ENCODE peak calls at places on chromosomes 7 and 10, in six cellular contexts. E is WTC11, V is psoas muscle, G is adrenal gland, F is B cell, L is HCT116. D is an unnamed sample.

GRCh38 chr10:48468130-48468790 is 136.6 kb downstream of the ARHGAP22 start:
- DNase-seq in G (no peak), F (no peak), E (no peak), L (no peak), V (no peak), D (no peak)

GRCh38 chr7:152459724-152460251 is 24.0 kb upstream of the KMT2C start:
- DNase-seq in V (no peak), F (peak; percentile 65), G (peak; percentile 62), L (no peak), E (no peak), D (no peak)

GRCh38 chr7:3558410-3558809 is 257.4 kb downstream of the SDK1 start:
- DNase-seq in V (no peak), G (no peak), F (no peak), E (no peak), L (no peak), D (no peak)

GRCh38 chr10:71596759-71597158 is 122.8 kb downstream of the C10orf105 start:
- DNase-seq in V (no peak), G (peak; percentile 32), E (no peak), F (no peak), L (no peak), D (no peak)

GRCh38 chr7:110877086-110877485 is 213.8 kb upstream of the LRRN3 start:
- DNase-seq in G (no peak), L (no peak), F (no peak), E (no peak), V (no peak), D (no peak)

GRCh38 chr7:19754521-19755116 is 18.8 kb downstream of the TMEM196 start:
- DNase-seq in G (no peak), V (no peak), F (no peak), E (no peak), L (peak; percentile 51), D (no peak)

GRCh38 chr10:19730071-19730470 is 86.2 kb upstream of the PLXDC2 start:
- DNase-seq in E (no peak), V (no peak), L (no peak), G (no peak), F (no peak), D (no peak)

GRCh38 chr7:92988051-92988450 is 129.7 kb downstream of the SAMD9 start:
- DNase-seq in L (peak; percentile 19), F (no peak), V (no peak), G (no peak), E (no peak), D (no peak)

GRCh38 chr10:132350946-132351345 is 19.0 kb downstream of the LRRC27 start:
- DNase-seq in G (no peak), L (no peak), F (no peak), E (no peak), V (no peak), D (no peak)

GRCh38 chr7:74038194-74038961 is 10.4 kb downstream of the ELN start:
- DNase-seq in V (peak; percentile 78), E (no peak), F (no peak), L (no peak), G (no peak), D (no peak)

GRCh38 chr10:127694580-127695193 is 42.3 kb upstream of the FOXI2 start:
- DNase-seq in F (no peak), L (peak; percentile 85), G (no peak), E (peak; percentile 93), V (no peak), D (peak; percentile 69)

GRCh38 chr7:111903797-111904196 is 302.4 kb downstream of the DOCK4 start:
- DNase-seq in V (no peak), F (no peak), G (no peak), L (no peak), E (no peak), D (no peak)

GRCh38 chr10:67296926-67297325 is 371.1 kb downstream of the LRRTM3 start:
- DNase-seq in L (no peak), F (no peak), E (no peak), V (no peak), G (no peak), D (no peak)

GRCh38 chr10:124672181-124672638 is 72.0 kb downstream of the FAM53B start:
- DNase-seq in L (no peak), F (no peak), E (no peak), V (peak; percentile 17), G (no peak), D (no peak)

GRCh38 chr7:157158400-157158799 is 19.7 kb downstream of the UBE3C start:
- DNase-seq in G (no peak), F (no peak), V (no peak), L (no peak), E (no peak), D (no peak)

GRCh38 chr7:124188576-124188975 is 155.7 kb upstream of the TMEM229A start:
- DNase-seq in V (no peak), F (no peak), G (no peak), L (no peak), E (no peak), D (no peak)

GRCh38 chr10:74314166-74314565 is 163.1 kb downstream of the ADK start:
- DNase-seq in G (no peak), L (no peak), F (no peak), V (no peak), E (no peak), D (no peak)

GRCh38 chr7:148607151-148607661 is 16.6 kb downstream of the C7orf33 start:
- DNase-seq in E (no peak), L (no peak), V (no peak), F (no peak), G (no peak), D (no peak)

GRCh38 chr7:36639826-36640225 is 84.5 kb downstream of the AOAH start:
- DNase-seq in G (no peak), E (no peak), L (no peak), V (no peak), F (no peak), D (peak; percentile 74)

GRCh38 chr7:39670934-39671333 is 47.6 kb downstream of the RALA start:
- DNase-seq in L (no peak), G (no peak), V (no peak), E (no peak), F (no peak), D (no peak)

GRCh38 chr7:122803323-122803722 is 82.9 kb downstream of the CADPS2 start:
- DNase-seq in V (no peak), G (no peak), F (no peak), L (peak; percentile 10), E (no peak), D (no peak)

DNA sequence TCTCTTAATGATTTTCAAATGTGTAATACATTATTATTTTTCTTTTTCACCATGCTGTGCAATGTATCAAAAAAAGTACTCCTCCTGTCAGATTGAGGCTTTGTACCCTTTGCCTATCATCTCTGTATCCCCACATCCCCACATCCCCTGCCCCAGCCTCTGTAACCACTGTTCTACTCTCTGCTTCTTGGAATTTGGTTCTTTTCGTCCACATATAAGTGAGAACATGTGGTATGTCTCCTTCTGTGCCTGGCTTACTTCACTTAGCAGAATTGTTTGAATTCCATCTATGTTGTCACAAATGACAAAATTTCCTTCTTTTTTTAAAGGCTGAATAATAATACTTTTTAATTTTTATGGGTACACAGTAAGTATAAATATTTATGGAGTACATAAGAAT is 13.8 kb downstream of the TAF3 start:
- DNase-seq in E (no peak), V (no peak), L (no peak), G (no peak), F (no peak), D (no peak)
- TF ChIP-seq CTCF in E (no peak), V (no peak), L (no peak), G (no peak), F (no peak), D (no peak)

DNA sequence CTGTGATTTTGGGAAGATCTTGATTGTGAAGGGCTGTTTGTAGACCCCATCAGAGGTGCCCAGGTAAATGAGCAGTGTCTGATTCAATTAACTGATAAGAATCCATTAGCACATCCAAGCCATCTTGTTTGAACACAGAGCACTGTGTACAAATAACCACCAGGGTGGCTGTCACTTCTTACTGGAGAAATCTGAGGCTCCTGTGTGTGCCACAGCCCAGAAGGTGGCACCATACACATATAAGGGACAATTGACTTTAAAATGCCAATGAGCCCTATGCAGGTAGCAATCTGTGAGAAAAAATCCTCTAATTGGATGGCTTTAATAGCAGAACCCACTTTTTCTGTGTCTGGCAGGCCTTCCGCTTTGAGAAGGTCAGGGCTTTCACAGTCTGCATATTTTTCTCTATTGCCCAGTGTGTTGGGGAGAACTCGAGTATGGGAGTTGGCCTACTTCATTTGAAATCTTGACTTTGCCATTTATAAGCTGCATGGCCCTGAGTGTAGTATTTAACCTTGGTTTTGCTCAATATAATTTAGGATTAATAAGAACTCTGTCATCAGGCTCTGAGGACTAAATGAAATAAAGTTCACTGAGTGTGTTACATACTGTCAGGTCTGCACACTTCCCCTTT is 517.4 kb downstream of the CCSER2 start:
- DNase-seq in G (no peak), V (no peak), E (peak; percentile 21), F (no peak), L (peak; percentile 23), D (peak; percentile 7)
- TF ChIP-seq CTCF in G (peak; percentile 4), V (no peak), E (no peak), F (no peak), L (peak; percentile 54), D (no peak)

DNA sequence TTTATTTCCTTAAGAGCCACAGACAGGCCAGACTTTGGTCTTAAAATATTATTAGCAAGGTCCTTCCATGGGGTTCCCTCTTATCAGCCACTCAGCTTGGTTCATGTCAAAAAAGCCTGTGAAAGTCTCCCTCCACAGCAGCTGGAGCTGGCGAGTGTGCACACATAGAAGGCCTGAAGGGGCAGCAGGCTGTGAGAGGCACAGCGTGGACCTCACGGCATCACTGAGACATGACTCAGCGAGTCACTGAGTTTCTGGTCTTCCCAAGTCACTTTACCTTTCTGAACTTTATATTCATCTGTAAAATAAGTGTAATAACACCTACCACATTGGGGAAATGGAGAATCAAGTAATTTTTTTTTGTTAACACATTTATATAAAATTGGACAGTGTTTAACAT is 8.7 kb downstream of the TAF3 start:
- DNase-seq in L (no peak), F (no peak), V (no peak), E (no peak), G (peak; percentile 62), D (peak; percentile 18)
- TF ChIP-seq CTCF in L (no peak), F (no peak), V (no peak), E (no peak), G (peak; percentile 12), D (no peak)

GRCh38 chr7:51224811-51225581 is 91.6 kb downstream of the COBL start:
- DNase-seq in G (no peak), E (peak; percentile 45), F (no peak), V (no peak), L (peak; percentile 45), D (no peak)
- TF ChIP-seq CTCF in G (no peak), E (no peak), F (no peak), V (peak; percentile 51), L (peak; percentile 68), D (no peak)

DNA sequence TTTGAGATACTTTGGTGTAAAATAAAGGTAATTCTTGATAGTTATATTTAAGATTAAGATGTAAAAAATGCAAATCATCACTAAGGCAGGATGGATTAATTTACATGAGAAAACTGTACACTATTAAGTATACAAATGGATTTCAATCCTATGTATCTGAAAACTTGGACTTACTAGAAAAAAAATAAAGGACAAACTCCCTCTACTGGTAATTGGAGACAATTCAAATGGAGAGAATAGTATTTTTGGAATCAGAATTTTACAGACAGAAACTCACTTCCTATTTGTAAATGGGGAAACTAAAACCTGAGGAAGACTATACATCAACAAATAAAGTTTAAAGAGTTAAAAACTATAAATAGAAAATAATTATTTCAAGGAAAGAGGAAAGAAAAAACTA is 62.6 kb downstream of the CUL2 start:
- DNase-seq in V (no peak), E (no peak), L (no peak), F (no peak), G (no peak), D (no peak)
- TF ChIP-seq CTCF in V (peak; percentile 31), E (no peak), L (peak; percentile 24), F (no peak), G (peak; percentile 62), D (no peak)

D was measured in activated CD8-positive, alpha-beta T cell treated with anti-CD3 and anti-CD28 coated beads for 36 hours.